ENCODE peak calls at places on chromosome 4, in seven cellular contexts. B is pancreas, H is thyroid gland, D is mammary epithelial cell, V is A549, N is transverse colon, P is lung. I is an unnamed sample.

GRCh38 chr4:11497972-11498371 is 69.3 kb upstream of the HS3ST1 start:
- DNase-seq in B (no peak), H (no peak), D (peak; percentile 84), V (no peak), N (no peak), P (no peak), I (no peak)

GRCh38 chr4:48944252-48944651 is 37.7 kb upstream of the OCIAD2 start:
- DNase-seq in B (no peak), H (peak; percentile 77), D (peak; percentile 98), V (peak; percentile 41), N (peak; percentile 33), P (no peak), I (no peak)

GRCh38 chr4:4332529-4332928 is 42.5 kb downstream of the ZBTB49 start:
- DNase-seq in B (no peak), H (no peak), D (no peak), V (no peak), N (no peak), P (no peak), I (no peak)

GRCh38 chr4:76234679-76235044 is 16.9 kb upstream of the FAM47E start:
- DNase-seq in B (no peak), H (no peak), D (no peak), V (no peak), N (no peak), P (no peak), I (no peak)

GRCh38 chr4:185512516-185512915 is 22.8 kb downstream of the PDLIM3 start:
- DNase-seq in B (no peak), H (no peak), D (peak; percentile 50), V (no peak), N (no peak), P (no peak), I (no peak)

GRCh38 chr4:70829015-70829414 is 10.7 kb downstream of the GRSF1 start:
- DNase-seq in B (no peak), H (no peak), D (no peak), V (no peak), N (no peak), P (no peak), I (no peak)

GRCh38 chr4:128349921-128350320 is 62.3 kb upstream of the PGRMC2 start:
- DNase-seq in B (no peak), H (no peak), D (no peak), V (peak; percentile 94), N (no peak), P (no peak), I (no peak)

GRCh38 chr4:3414421-3415279 is 27.1 kb upstream of the HGFAC start:
- DNase-seq in B (no peak), H (no peak), D (no peak), V (no peak), N (no peak), P (no peak), I (no peak)

GRCh38 chr4:99825272-99825671 is 8.6 kb downstream of the DAPP1 start:
- DNase-seq in B (no peak), H (no peak), D (no peak), V (no peak), N (no peak), P (no peak), I (no peak)

GRCh38 chr4:168699224-168699878 is 202.5 kb downstream of the PALLD start:
- DNase-seq in B (no peak), H (peak; percentile 44), D (no peak), V (peak; percentile 59), N (no peak), P (no peak), I (no peak)

GRCh38 chr4:4420421-4420820 is 33.5 kb downstream of the NSG1 start:
- DNase-seq in B (no peak), H (no peak), D (no peak), V (no peak), N (no peak), P (no peak), I (no peak)

GRCh38 chr4:170138580-170139194 is 48.9 kb upstream of the AADAT start:
- DNase-seq in B (peak; percentile 71), H (peak; percentile 76), D (peak; percentile 63), V (peak; percentile 66), N (peak; percentile 74), P (peak; percentile 73), I (peak; percentile 48)

GRCh38 chr4:54901202-54901601 is 224.2 kb downstream of the KDR start:
- DNase-seq in B (no peak), H (no peak), D (no peak), V (no peak), N (no peak), P (no peak), I (no peak)

GRCh38 chr4:54085284-54085683 is 14.7 kb upstream of the GSX2 start:
- DNase-seq in B (no peak), H (no peak), D (peak; percentile 93), V (peak; percentile 65), N (no peak), P (no peak), I (no peak)

GRCh38 chr4:4912155-4912554 is 52.7 kb downstream of the MSX1 start:
- DNase-seq in B (no peak), H (no peak), D (no peak), V (no peak), N (no peak), P (no peak), I (no peak)

GRCh38 chr4:10033191-10033881 is 12.0 kb upstream of the SLC2A9 start:
- DNase-seq in B (no peak), H (no peak), D (no peak), V (no peak), N (no peak), P (no peak), I (no peak)

GRCh38 chr4:182578402-182578801 is 335.2 kb downstream of the TENM3 start:
- DNase-seq in B (no peak), H (peak; percentile 64), D (peak; percentile 84), V (peak; percentile 12), N (no peak), P (peak; percentile 54), I (no peak)

GRCh38 chr4:76639292-76639691 is 204.3 kb downstream of the SHROOM3 start:
- DNase-seq in B (no peak), H (peak; percentile 18), D (peak; percentile 86), V (no peak), N (no peak), P (no peak), I (no peak)

GRCh38 chr4:53676402-53676871 is 85.2 kb upstream of the LNX1 start:
- DNase-seq in B (no peak), H (no peak), D (peak; percentile 33), V (no peak), N (no peak), P (no peak), I (no peak)

GRCh38 chr4:157701695-157701994 is 471.2 kb downstream of the GASK1B start:
- DNase-seq in B (no peak), H (no peak), D (no peak), V (no peak), N (no peak), P (no peak), I (no peak)

GRCh38 chr4:52780627-52781354 is 29.6 kb upstream of the ERVMER34-1 start:
- DNase-seq in B (no peak), H (no peak), D (no peak), V (peak; percentile 6), N (no peak), P (no peak), I (no peak)

GRCh38 chr4:147361726-147362125 is 119.2 kb upstream of the EDNRA start:
- DNase-seq in B (no peak), H (no peak), D (peak; percentile 93), V (peak; percentile 45), N (peak; percentile 63), P (peak; percentile 37), I (no peak)

GRCh38 chr4:79049840-79050520 is 110.7 kb upstream of the PAQR3 start:
- DNase-seq in B (peak; percentile 10), H (no peak), D (no peak), V (no peak), N (peak; percentile 33), P (no peak), I (no peak)

GRCh38 chr4:67632492-67632891 is 68.5 kb downstream of the UBA6 start:
- DNase-seq in B (no peak), H (no peak), D (no peak), V (no peak), N (no peak), P (no peak), I (no peak)

GRCh38 chr4:106810122-106810521 is 226.0 kb downstream of the DKK2 start:
- DNase-seq in B (no peak), H (no peak), D (no peak), V (no peak), N (no peak), P (no peak), I (no peak)

GRCh38 chr4:106803107-106803506 is 233.0 kb downstream of the DKK2 start:
- DNase-seq in B (no peak), H (no peak), D (no peak), V (no peak), N (no peak), P (no peak), I (no peak)

GRCh38 chr4:106806158-106806797 is 229.8 kb downstream of the DKK2 start:
- DNase-seq in B (no peak), H (no peak), D (peak; percentile 20), V (no peak), N (no peak), P (no peak), I (no peak)

GRCh38 chr4:106809083-106809482 is 227.0 kb downstream of the DKK2 start:
- DNase-seq in B (no peak), H (no peak), D (peak; percentile 48), V (peak; percentile 20), N (no peak), P (no peak), I (no peak)
- TF ChIP-seq CTCF in B (no peak), H (no peak), D (peak; percentile 50), V (peak; percentile 39), N (peak; percentile 37), P (peak; percentile 16), I (no peak)

GRCh38 chr4:155667538-155668511 is 1.2 kb downstream of the GUCY1A1 start:
- DNase-seq in B (peak; percentile 45), H (peak; percentile 38), D (peak; percentile 47), V (peak; percentile 1), N (peak; percentile 35), P (peak; percentile 37), I (no peak)
- H3K27ac ChIP-seq in B (peak overlapping the region; percentile 88), H (peak overlapping the region; percentile 74), D (no peak overlapping the region), V (no peak overlapping the region), N (peak overlapping the region; percentile 87), P (peak overlapping the region; percentile 91), I (no peak overlapping the region)

DNA sequence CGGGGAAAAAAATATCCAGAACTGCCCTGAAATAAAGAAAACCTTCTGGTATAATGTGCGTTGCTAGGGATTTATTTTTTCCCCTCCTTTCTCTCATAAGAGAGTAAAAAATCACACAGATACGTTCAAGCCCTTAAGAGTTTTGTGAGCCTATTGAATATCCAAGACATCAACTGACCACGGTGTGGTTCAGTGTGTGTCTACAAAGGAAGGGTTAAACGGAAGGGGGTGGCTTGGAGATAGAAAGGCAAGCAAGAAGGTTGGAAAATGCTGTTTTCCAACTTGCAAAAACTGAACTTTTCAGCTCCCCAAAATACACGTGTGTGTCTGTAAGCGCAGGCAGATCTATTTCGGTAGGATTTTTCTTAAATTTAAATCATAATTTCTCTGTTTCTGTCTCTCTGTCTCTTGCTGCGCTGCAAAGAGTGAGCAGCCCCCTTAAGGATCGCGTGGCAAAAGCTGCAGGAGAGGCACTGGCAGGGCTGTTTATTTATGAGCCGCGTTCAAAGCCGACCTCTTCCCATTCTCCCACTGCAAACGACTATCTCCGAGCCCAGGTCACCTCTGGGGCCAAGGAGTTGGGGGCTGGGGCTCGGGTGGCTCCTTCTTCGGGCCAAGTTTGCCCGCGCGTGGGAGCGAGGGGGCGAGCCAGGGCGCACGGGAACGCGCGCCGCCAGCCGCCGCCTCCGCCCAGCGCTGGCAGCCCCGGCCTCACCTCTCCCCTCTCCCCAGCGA is 477 bp upstream of the SLIT2 start:
- DNase-seq in B (no peak), H (no peak), D (no peak), V (no peak), N (no peak), P (no peak), I (no peak)
- TF ChIP-seq CTCF in B (no peak), H (no peak), D (no peak), V (no peak), N (no peak), P (no peak), I (no peak)

GRCh38 chr4:118867311-118868067 is 21.2 kb upstream of the SYNPO2 start:
- DNase-seq in B (no peak), H (no peak), D (no peak), V (no peak), N (no peak), P (no peak), I (no peak)
- H3K27ac ChIP-seq in B (no peak overlapping the region), H (no peak overlapping the region), D (no peak overlapping the region), V (no peak overlapping the region), N (no peak overlapping the region), P (no peak overlapping the region), I (no peak overlapping the region)

I was measured in CD4-positive, alpha-beta T cell.